ENCODE peak calls at places on chromosomes 4 and X, in seven cellular contexts. H is CD8-positive, alpha-beta T cell; P is aorta; M is right atrium auricular region; O is heart left ventricle; A is OCI-LY7; N is esophagus squamous epithelium. Q is an unnamed sample.

GRCh38 chr4:54614094-54614493 is 43.7 kb upstream of the KIT start:
- DNase-seq in H (no peak), P (no peak), M (no peak), O (no peak), A (no peak), N (no peak), Q (no peak)

GRCh38 chrX:103608305-103608963 is 671 bp downstream of the TCEAL3 start:
- DNase-seq in H (no peak), P (no peak), M (no peak), O (peak; percentile 26), A (no peak), N (no peak), Q (peak; percentile 13)

GRCh38 chr4:188869581-188869980 is 730.3 kb downstream of the TRIML1 start:
- DNase-seq in H (no peak), P (no peak), M (no peak), O (no peak), A (no peak), N (no peak), Q (no peak)

GRCh38 chrX:1452497-1453389 is at the start of gene ASMTL:
- DNase-seq in H (peak; percentile 100), P (peak; percentile 100), M (peak; percentile 99), O (peak; percentile 100), A (peak; percentile 98), N (no peak), Q (peak; percentile 100)

GRCh38 chr4:2396781-2397368 is 21.6 kb downstream of the ZFYVE28 start:
- DNase-seq in H (no peak), P (no peak), M (no peak), O (no peak), A (no peak), N (no peak), Q (no peak)

GRCh38 chr4:78675325-78675724 is 100.8 kb upstream of the BMP2K start:
- DNase-seq in H (no peak), P (no peak), M (no peak), O (no peak), A (no peak), N (no peak), Q (no peak)

GRCh38 chrX:132769609-132770008 is 188.8 kb downstream of the HS6ST2 start:
- DNase-seq in H (no peak), P (no peak), M (no peak), O (no peak), A (no peak), N (no peak), Q (no peak)

GRCh38 chrX:63349307-63349706 is 1.8 kb downstream of the SPIN4 start:
- DNase-seq in H (no peak), P (no peak), M (no peak), O (no peak), A (peak; percentile 27), N (no peak), Q (no peak)

GRCh38 chr4:164956766-164957643 is 20.5 kb downstream of the TRIM61 start:
- DNase-seq in H (peak; percentile 34), P (peak; percentile 89), M (no peak), O (peak; percentile 88), A (peak; percentile 93), N (peak; percentile 24), Q (peak; percentile 36)

GRCh38 chr4:99201687-99202086 is 17.4 kb downstream of the ADH6 start:
- DNase-seq in H (no peak), P (no peak), M (no peak), O (no peak), A (no peak), N (no peak), Q (no peak)

GRCh38 chr4:68904786-68905185 is 46.8 kb downstream of the UGT2A3 start:
- DNase-seq in H (no peak), P (no peak), M (no peak), O (no peak), A (no peak), N (no peak), Q (no peak)

GRCh38 chr4:19030048-19030447 is 1008.5 kb upstream of the LCORL start:
- DNase-seq in H (no peak), P (no peak), M (no peak), O (no peak), A (no peak), N (no peak), Q (no peak)

GRCh38 chr4:94339779-94340178 is 2.9 kb downstream of the HPGDS start:
- DNase-seq in H (no peak), P (no peak), M (no peak), O (no peak), A (no peak), N (no peak), Q (no peak)

GRCh38 chr4:177369372-177369771 is 59.7 kb downstream of the NEIL3 start:
- DNase-seq in H (no peak), P (no peak), M (no peak), O (no peak), A (no peak), N (no peak), Q (no peak)

GRCh38 chrX:38941675-38942074 is 140.4 kb downstream of the MID1IP1 start:
- DNase-seq in H (no peak), P (no peak), M (no peak), O (no peak), A (no peak), N (no peak), Q (peak; percentile 30)

GRCh38 chr4:163693211-163693610 is 198.7 kb downstream of the TMA16 start:
- DNase-seq in H (no peak), P (no peak), M (no peak), O (no peak), A (no peak), N (no peak), Q (no peak)

GRCh38 chr4:150209140-150209829 is 131.0 kb downstream of the DCLK2 start:
- DNase-seq in H (no peak), P (peak; percentile 89), M (no peak), O (peak; percentile 75), A (peak; percentile 21), N (no peak), Q (no peak)

GRCh38 chr4:156251373-156252065 is 297.9 kb upstream of the CTSO start:
- DNase-seq in H (no peak), P (no peak), M (no peak), O (no peak), A (no peak), N (no peak), Q (no peak)

GRCh38 chr4:156255608-156256007 is 301.9 kb upstream of the CTSO start:
- DNase-seq in H (no peak), P (no peak), M (no peak), O (no peak), A (no peak), N (no peak), Q (no peak)

GRCh38 chr4:156248921-156249320 is 295.3 kb upstream of the CTSO start:
- DNase-seq in H (no peak), P (no peak), M (no peak), O (no peak), A (no peak), N (no peak), Q (no peak)

GRCh38 chr4:156255205-156255604 is 301.5 kb upstream of the CTSO start:
- DNase-seq in H (no peak), P (no peak), M (no peak), O (no peak), A (no peak), N (no peak), Q (no peak)

GRCh38 chr4:156252300-156253016 is 298.8 kb upstream of the CTSO start:
- DNase-seq in H (no peak), P (no peak), M (no peak), O (no peak), A (no peak), N (no peak), Q (no peak)
- H3K27ac ChIP-seq in H (no peak overlapping the region), P (no peak overlapping the region), M (no peak overlapping the region), O (no peak overlapping the region), A (no peak overlapping the region), N (no peak overlapping the region), Q (no peak overlapping the region)

GRCh38 chr4:5919571-5919970 is 26.7 kb upstream of the CRMP1 start:
- DNase-seq in H (no peak), P (no peak), M (no peak), O (no peak), A (no peak), N (no peak), Q (no peak)

GRCh38 chr4:5919044-5919443 is 26.2 kb upstream of the CRMP1 start:
- DNase-seq in H (no peak), P (no peak), M (no peak), O (no peak), A (no peak), N (no peak), Q (no peak)

GRCh38 chr4:5912614-5913019 is 19.7 kb upstream of the CRMP1 start:
- DNase-seq in H (no peak), P (peak; percentile 20), M (no peak), O (no peak), A (no peak), N (no peak), Q (no peak)

GRCh38 chr4:5918331-5919030 is 25.6 kb upstream of the CRMP1 start:
- DNase-seq in H (no peak), P (no peak), M (no peak), O (no peak), A (no peak), N (no peak), Q (no peak)

GRCh38 chr4:5916229-5916628 is 23.3 kb upstream of the CRMP1 start:
- DNase-seq in H (no peak), P (no peak), M (no peak), O (no peak), A (no peak), N (no peak), Q (no peak)
- H3K36me3 ChIP-seq in H (no peaks in the 10 kb centered on the region), P (no peaks in the 10 kb centered on the region), M (no peaks in the 10 kb centered on the region), O (no peaks in the 10 kb centered on the region), A (no peaks in the 10 kb centered on the region), N (no peaks in the 10 kb centered on the region), Q (no peaks in the 10 kb centered on the region)

GRCh38 chrX:30690330-30690729 is 37.1 kb downstream of the GK start:
- DNase-seq in H (no peak), P (no peak), M (no peak), O (no peak), A (no peak), N (no peak), Q (no peak)

GRCh38 chrX:30689116-30689515 is 35.9 kb downstream of the GK start:
- DNase-seq in H (no peak), P (no peak), M (no peak), O (no peak), A (no peak), N (no peak), Q (no peak)

GRCh38 chrX:30693999-30694650 is 40.9 kb downstream of the GK start:
- DNase-seq in H (no peak), P (no peak), M (no peak), O (no peak), A (no peak), N (no peak), Q (no peak)
- H3K27ac ChIP-seq in H (no peak overlapping the region), P (no peak overlapping the region), M (no peak overlapping the region), O (no peak overlapping the region), A (no peak overlapping the region), N (no peak overlapping the region), Q (no peak overlapping the region)

DNA sequence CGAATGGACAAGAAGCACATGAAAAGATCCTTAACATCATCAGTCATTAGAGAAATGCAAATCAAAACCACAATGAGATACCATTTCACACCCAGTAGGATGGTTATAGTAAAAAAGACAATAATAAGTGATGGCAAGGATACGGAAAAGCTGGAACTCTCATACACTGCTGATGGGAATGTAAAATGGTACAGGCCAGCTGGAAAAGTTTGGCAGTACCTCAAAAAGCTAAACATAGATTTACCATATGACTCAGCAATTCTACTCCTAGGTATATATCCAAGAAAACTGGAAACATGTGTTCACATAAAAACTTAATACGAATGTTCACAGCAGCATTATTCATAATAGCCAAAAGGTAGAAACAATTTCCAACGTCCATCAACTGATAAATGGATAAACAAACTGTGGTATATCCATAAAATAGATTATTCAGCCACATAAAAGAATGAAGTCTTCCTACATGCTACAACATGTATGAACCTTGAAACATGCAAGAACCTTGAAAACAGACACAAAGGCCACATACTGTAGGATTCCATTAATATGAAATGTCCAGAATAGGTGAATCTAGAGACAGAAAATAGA is 11.9 kb downstream of the RPS6KA3 start:
- DNase-seq in H (no peak), P (no peak), M (no peak), O (no peak), A (no peak), N (no peak), Q (no peak)
- H3K36me3 ChIP-seq in H (no peaks in the 10 kb centered on the region), P (no peaks in the 10 kb centered on the region), M (no peaks in the 10 kb centered on the region), O (no peaks in the 10 kb centered on the region), A (peaks cover 16% of the 10 kb centered on the region), N (no peaks in the 10 kb centered on the region), Q (no peaks in the 10 kb centered on the region)

Q was measured in gastrocnemius medialis.